ENCODE peak calls at places on chromosomes 11 and 22, in seven cellular contexts. X is H9, A is mesendoderm, Z is IMR-90, M is mesenchymal stem cell, V is neuronal stem cell, H is H1. P is an unnamed sample. For H3K4me1, the result is how much of the 10 kb centered on the place peaks cover.

GRCh38 chr11:118643995-118644345 is 35.5 kb downstream of the TREH start:
- DNase-seq in V (no peak), H (no peak), M (no peak), X (no peak), A (no peak), Z (no peak), P (no peak)

GRCh38 chr22:18950141-18950540 is 14.0 kb upstream of the PRODH start:
- DNase-seq in H (no peak), A (no peak), X (no peak), V (no peak), M (no peak), Z (no peak), P (no peak)

GRCh38 chr11:69207165-69207889 is 51.6 kb downstream of the SMIM38 start:
- DNase-seq in A (no peak), M (no peak), V (no peak), X (no peak), Z (no peak), H (no peak), P (peak)

GRCh38 chr22:29080061-29080975 is 7.5 kb downstream of the KREMEN1 start:
- DNase-seq in M (peak), Z (no peak), A (no peak), H (no peak), X (no peak), V (no peak), P (peak)

GRCh38 chr11:71385091-71385490 is 63.1 kb downstream of the DHCR7 start:
- DNase-seq in Z (no peak), M (no peak), H (no peak), A (no peak), X (no peak), V (no peak), P (no peak)

GRCh38 chr11:7882860-7883259 is 48.2 kb downstream of the OR10A6 start:
- DNase-seq in Z (peak), M (no peak), V (no peak), A (no peak), X (no peak), H (no peak), P (no peak)

GRCh38 chr11:78957481-78958245 is 383.0 kb upstream of the NARS2 start:
- DNase-seq in X (no peak), M (peak), A (no peak), Z (peak), V (no peak), H (no peak), P (no peak)

GRCh38 chr11:90500922-90501568 is 278.2 kb upstream of the CHORDC1 start:
- DNase-seq in Z (no peak), M (no peak), A (no peak), X (no peak), H (no peak), V (no peak), P (peak)

GRCh38 chr11:116927163-116927772 is 89.8 kb upstream of the APOA1 start:
- DNase-seq in A (no peak), M (peak), H (no peak), X (no peak), Z (no peak), V (no peak), P (no peak)

GRCh38 chr11:67666303-67666645 is 8.1 kb downstream of the ALDH3B2 start:
- DNase-seq in H (no peak), M (no peak), Z (no peak), V (no peak), A (no peak), X (no peak), P (no peak)

GRCh38 chr11:119166368-119167076 is 2.0 kb upstream of the NLRX1 start:
- DNase-seq in M (peak), H (no peak), A (no peak), Z (peak), X (no peak), V (no peak), P (peak)

GRCh38 chr22:49199224-49199623 is 628.4 kb downstream of the BRD1 start:
- DNase-seq in Z (no peak), H (no peak), X (peak), M (no peak), A (no peak), V (no peak), P (no peak)

GRCh38 chr11:130122141-130122575 is 37.4 kb upstream of the ST14 start:
- DNase-seq in H (no peak), A (no peak), X (no peak), M (no peak), Z (no peak), V (no peak), P (no peak)

GRCh38 chr11:18012314-18012905 is 437 bp downstream of the SERGEF start:
- DNase-seq in Z (peak), M (peak), H (no peak), V (no peak), X (peak), A (peak), P (peak)

GRCh38 chr11:46741600-46742484 is 22.8 kb downstream of the F2 start:
- DNase-seq in X (no peak), M (no peak), A (no peak), V (no peak), Z (no peak), H (no peak), P (no peak)

GRCh38 chr11:75771646-75772410 is 3.2 kb downstream of the DGAT2 start:
- DNase-seq in X (no peak), Z (peak), H (no peak), M (peak), V (no peak), A (no peak), P (peak)

GRCh38 chr11:103779054-103779453 is 257.4 kb upstream of the DDI1 start:
- DNase-seq in V (no peak), Z (no peak), M (no peak), A (no peak), X (no peak), H (no peak), P (no peak)

GRCh38 chr11:36594316-36594989 is at the start of gene IFTAP:
- DNase-seq in X (peak), H (peak), V (peak), Z (peak), M (peak), A (peak), P (peak)

GRCh38 chr11:2293396-2294339 is 8.1 kb downstream of the C11orf21 start:
- DNase-seq in H (no peak), X (peak), M (no peak), Z (no peak), A (no peak), V (no peak), P (peak)

GRCh38 chr11:111334495-111335123 is 36.3 kb downstream of the POU2AF3 start:
- DNase-seq in V (no peak), M (no peak), Z (no peak), X (no peak), A (no peak), H (no peak), P (no peak)

GRCh38 chr11:2587976-2588748 is 111.6 kb downstream of the KCNQ1OT1 start:
- DNase-seq in H (no peak), M (no peak), A (no peak), V (no peak), X (no peak), Z (no peak), P (no peak)

GRCh38 chr11:106763516-106763915 is 254.8 kb downstream of the GUCY1A2 start:
- DNase-seq in A (no peak), Z (no peak), M (no peak), V (no peak), H (no peak), X (no peak), P (no peak)

GRCh38 chr22:50739279-50739691 is 1.3 kb downstream of the ACR start:
- DNase-seq in Z (no peak), H (no peak), X (peak), V (no peak), A (no peak), M (no peak), P (no peak)

GRCh38 chr11:85923455-85923854 is 68.3 kb downstream of the CCDC83 start:
- DNase-seq in H (no peak), X (no peak), M (no peak), V (no peak), Z (no peak), A (no peak), P (no peak)

GRCh38 chr11:74434528-74434927 is 32.8 kb downstream of the KCNE3 start:
- DNase-seq in M (peak), A (no peak), H (no peak), V (no peak), Z (peak), X (no peak), P (no peak)

GRCh38 chr11:45319077-45319476 is 32.9 kb upstream of the SYT13 start:
- DNase-seq in V (no peak), Z (no peak), A (no peak), X (no peak), M (no peak), H (no peak), P (no peak)

GRCh38 chr22:17085277-17086091 is 684 bp downstream of the IL17RA start:
- DNase-seq in X (no peak), A (no peak), H (no peak), M (peak), Z (no peak), V (no peak), P (peak)

GRCh38 chr11:63490551-63491239 is at the start of gene PLAAT5:
- DNase-seq in M (no peak), X (peak), Z (no peak), A (peak), H (no peak), V (peak), P (no peak)

GRCh38 chr11:57763568-57763967 is 2.0 kb downstream of the CTNND1 start:
- DNase-seq in A (peak), H (no peak), Z (peak), X (no peak), V (no peak), M (peak), P (peak)

GRCh38 chr22:36998620-36999351 is 20.5 kb downstream of the TST start:
- DNase-seq in H (no peak), M (no peak), Z (peak), V (no peak), X (peak), A (peak), P (no peak)

GRCh38 chr11:35584321-35584720 is 33.9 kb upstream of the FJX1 start:
- DNase-seq in V (no peak), X (no peak), A (no peak), H (no peak), Z (peak), M (peak), P (no peak)

GRCh38 chr22:20154602-20155183 is 3.8 kb upstream of the CCDC188 start:
- DNase-seq in V (no peak), X (no peak), A (no peak), M (no peak), Z (no peak), H (no peak), P (no peak)

GRCh38 chr22:44737414-44738346 is 14.7 kb upstream of the ARHGAP8 start:
- DNase-seq in M (no peak), A (no peak), X (peak), H (no peak), Z (no peak), V (no peak), P (no peak)

GRCh38 chr22:43337946-43338345 is 5.2 kb downstream of the SCUBE1 start:
- DNase-seq in H (no peak), A (no peak), M (no peak), V (no peak), Z (no peak), X (no peak), P (no peak)

GRCh38 chr22:43333978-43334377 is 9.2 kb downstream of the SCUBE1 start:
- DNase-seq in M (no peak), X (no peak), H (no peak), A (no peak), V (no peak), Z (no peak), P (no peak)

GRCh38 chr22:43338766-43339345 is 4.3 kb downstream of the SCUBE1 start:
- DNase-seq in M (no peak), X (no peak), V (no peak), Z (no peak), H (no peak), A (no peak), P (no peak)

GRCh38 chr22:43334378-43334777 is 8.8 kb downstream of the SCUBE1 start:
- DNase-seq in X (no peak), M (no peak), Z (no peak), A (no peak), V (no peak), H (no peak), P (no peak)

DNA sequence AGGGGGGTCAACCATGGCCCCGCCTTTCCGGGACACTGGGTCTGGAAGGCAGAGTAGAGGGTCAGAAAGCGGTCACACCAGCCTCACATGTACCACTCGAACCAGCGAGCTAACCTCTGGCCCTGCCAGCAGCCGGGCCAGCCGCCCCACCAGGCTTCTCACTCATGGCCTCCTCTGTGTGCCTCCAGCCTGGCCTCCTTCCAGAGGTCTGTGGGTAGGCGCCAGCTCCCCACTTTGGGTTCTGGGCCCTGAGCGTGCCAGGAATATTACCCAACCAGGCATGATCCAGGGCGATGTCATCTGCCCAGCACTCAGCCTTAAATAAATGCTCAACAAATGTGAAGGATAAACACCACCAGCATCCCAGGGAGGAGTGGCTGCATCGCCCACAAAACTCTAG is 5.8 kb downstream of the SCUBE1 start:
- DNase-seq in H (no peak), A (no peak), Z (no peak), V (no peak), M (no peak), X (no peak), P (no peak)
- H3K18ac ChIP-seq in H (no peak), A (no peak), Z (no peak), V (no peak), M (no peak), X (no peak), P (no peak)

DNA sequence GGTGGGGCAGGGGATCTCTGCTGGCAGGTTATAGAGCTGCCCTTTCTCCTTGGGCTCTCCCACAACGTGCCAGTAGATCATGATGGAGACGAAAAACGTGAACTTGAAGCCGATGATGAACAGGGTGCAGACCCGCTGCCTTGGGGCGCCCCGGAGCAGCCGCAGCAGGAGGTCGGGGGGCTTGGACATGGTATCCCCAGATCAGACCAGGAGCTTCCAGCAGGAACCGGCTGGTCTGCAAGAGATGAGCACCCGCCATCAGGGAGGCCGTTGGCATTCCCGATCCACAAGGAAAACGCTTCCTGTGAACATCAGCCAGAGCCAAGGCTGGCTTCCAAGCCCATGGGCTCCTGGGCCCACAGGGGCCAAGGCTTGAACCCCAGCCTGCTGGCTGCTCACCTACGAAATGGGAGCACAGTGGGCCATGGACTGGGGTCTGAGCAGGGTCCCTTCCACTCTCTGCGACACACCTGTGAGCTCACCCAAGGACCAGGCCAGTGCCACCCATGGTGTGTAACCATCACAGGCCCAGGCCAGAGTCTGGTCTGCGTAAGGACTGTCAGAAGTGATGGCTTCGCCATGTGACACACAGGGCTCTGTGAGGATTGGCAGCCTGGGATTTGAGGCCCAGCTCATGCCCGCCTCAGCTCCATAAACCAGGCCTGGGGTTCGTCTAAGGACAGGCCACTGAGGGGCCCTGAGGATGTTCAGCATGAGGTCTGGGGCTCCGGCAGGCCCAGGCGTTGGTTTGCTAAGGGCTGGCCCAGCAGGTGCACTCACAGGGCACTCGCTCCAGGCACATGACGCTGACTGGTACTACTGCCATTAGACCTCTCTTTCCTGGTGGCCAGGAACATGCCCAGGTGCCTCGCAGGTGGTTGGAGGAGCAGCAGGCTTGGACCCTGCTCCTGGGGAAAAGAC is 26.6 kb downstream of the A4GALT start:
- DNase-seq in X (no peak), H (no peak), A (no peak), Z (no peak), M (no peak), V (no peak), P (no peak)
- H3K4me1 ChIP-seq in X (under half), H (under half), A (under half), Z (under half), M (under half), V (under half), P (under half)

GRCh38 chr11:94762208-94762607 is 5.9 kb upstream of the AMOTL1 start:
- DNase-seq in V (no peak), X (no peak), H (no peak), Z (no peak), A (peak), M (no peak), P (no peak)

GRCh38 chr11:94766656-94767291 is 1.4 kb upstream of the AMOTL1 start:
- DNase-seq in X (no peak), A (peak), H (no peak), M (peak), Z (no peak), V (no peak), P (peak)

GRCh38 chr11:94760296-94760695 is 7.9 kb upstream of the AMOTL1 start:
- DNase-seq in Z (no peak), H (no peak), A (no peak), M (no peak), V (no peak), X (no peak), P (peak)

GRCh38 chr11:94759522-94759921 is 8.6 kb upstream of the AMOTL1 start:
- DNase-seq in X (no peak), A (no peak), Z (no peak), V (no peak), H (no peak), M (no peak), P (no peak)

DNA sequence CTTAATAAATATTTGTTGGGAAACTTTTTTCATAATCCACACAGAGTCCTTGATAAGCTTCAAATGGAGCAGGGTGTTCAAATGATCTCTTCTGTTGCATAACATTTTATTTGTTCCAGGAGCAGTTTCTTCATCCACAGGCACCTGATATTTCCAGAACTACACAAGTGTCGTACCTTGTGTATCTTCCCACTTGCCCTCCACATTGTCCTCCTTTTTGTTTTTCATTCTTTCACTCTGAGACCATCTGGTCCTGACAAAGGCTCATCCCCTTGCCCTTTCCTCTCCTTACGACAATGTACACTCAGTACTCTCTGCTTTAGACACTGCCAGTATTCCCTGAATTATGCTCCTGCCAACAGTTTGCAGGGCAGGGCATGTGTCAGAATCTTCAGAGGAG is 5.2 kb upstream of the AMOTL1 start:
- DNase-seq in H (no peak), V (no peak), A (no peak), M (no peak), Z (no peak), X (no peak), P (no peak)
- H3K18ac ChIP-seq in H (no peak), V (no peak), A (no peak), M (no peak), Z (no peak), X (no peak), P (no peak)

GRCh38 chr11:9590717-9591116 is 17.2 kb downstream of the WEE1 start:
- DNase-seq in X (no peak), Z (no peak), M (no peak), H (no peak), V (no peak), A (no peak), P (no peak)

GRCh38 chr11:9596926-9597325 is 23.5 kb downstream of the WEE1 start:
- DNase-seq in H (no peak), X (no peak), V (no peak), M (no peak), A (no peak), Z (peak), P (peak)

GRCh38 chr11:9600166-9600565 is 26.7 kb downstream of the WEE1 start:
- DNase-seq in V (no peak), A (no peak), H (no peak), M (no peak), Z (no peak), X (no peak), P (no peak)

GRCh38 chr11:9594267-9595046 is 21.0 kb downstream of the WEE1 start:
- DNase-seq in H (no peak), V (no peak), X (no peak), A (peak), M (no peak), Z (peak), P (no peak)
- H3K4me1 ChIP-seq in H (under half), V (under half), X (under half), A (under half), M (under half), Z (under half), P (under half)

DNA sequence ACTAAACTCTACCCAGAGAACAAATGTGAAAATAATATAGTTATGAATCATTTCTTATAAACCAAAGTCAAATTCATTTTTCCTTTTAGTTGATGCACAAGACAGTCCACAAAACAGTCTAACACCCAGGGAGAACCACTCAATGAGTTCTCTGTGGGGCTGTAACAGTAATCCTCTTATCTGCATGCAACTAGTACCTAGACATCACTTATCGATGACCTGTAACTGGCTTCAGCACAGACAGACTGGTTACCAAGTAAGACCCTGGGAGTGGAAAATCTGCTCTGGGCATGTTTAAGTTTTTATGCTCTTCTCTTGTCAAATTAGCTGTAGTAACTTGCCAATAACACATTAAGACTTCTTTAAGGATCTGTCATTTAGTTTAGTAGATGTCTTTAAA is 46.6 kb downstream of the PITPNB start:
- DNase-seq in H (no peak), A (no peak), M (no peak), V (no peak), X (no peak), Z (no peak), P (no peak)
- H3K18ac ChIP-seq in H (no peak), A (no peak), M (no peak), V (no peak), X (no peak), Z (peak), P (no peak)

GRCh38 chr11:91907225-91907624 is 317.4 kb upstream of the FAT3 start:
- DNase-seq in M (no peak), V (no peak), A (no peak), H (no peak), X (no peak), Z (no peak), P (no peak)
- H3K4me1 ChIP-seq in M (under half), V (under half), A (under half), H (under half), X (under half), Z (under half), P (under half)

P was measured in trophoblast cell.